ENCODE peak calls at places on chromosome 2, in ten cellular contexts. One of them, this sample, is unnamed.

GRCh38 chr2:225354281-225354774 is 45.2 kb upstream of the NYAP2 start:
- DNase-seq in nephron progenitor cell: peak
- DNase-seq in bronchial epithelial cell: no peak
- DNase-seq in IMR-90: peak
- DNase-seq in dorsolateral prefrontal cortex: no peak
- DNase-seq in Peyer's patch: no peak
- DNase-seq in neural crest cell: peak
- DNase-seq in CD8-positive, alpha-beta T cell: no peak
- DNase-seq in fibroblast of the aortic adventitia: peak
- DNase-seq in cardiac muscle cell: peak
- DNase-seq in this sample: no peak

GRCh38 chr2:79554899-79555298 is 42.0 kb downstream of the CTNNA2 start:
- DNase-seq in nephron progenitor cell: no peak
- DNase-seq in bronchial epithelial cell: no peak
- DNase-seq in CD8-positive, alpha-beta T cell: no peak
- DNase-seq in neural crest cell: no peak
- DNase-seq in fibroblast of the aortic adventitia: no peak
- DNase-seq in cardiac muscle cell: no peak
- DNase-seq in Peyer's patch: no peak
- DNase-seq in dorsolateral prefrontal cortex: no peak
- DNase-seq in IMR-90: no peak
- DNase-seq in this sample: no peak

GRCh38 chr2:33765122-33765521 is 166.0 kb upstream of the FAM98A start:
- DNase-seq in fibroblast of the aortic adventitia: no peak
- DNase-seq in dorsolateral prefrontal cortex: no peak
- DNase-seq in CD8-positive, alpha-beta T cell: no peak
- DNase-seq in IMR-90: no peak
- DNase-seq in neural crest cell: no peak
- DNase-seq in nephron progenitor cell: no peak
- DNase-seq in cardiac muscle cell: peak
- DNase-seq in bronchial epithelial cell: no peak
- DNase-seq in Peyer's patch: no peak
- DNase-seq in this sample: no peak

GRCh38 chr2:218567797-218568189 is 358 bp downstream of the USP37 start:
- DNase-seq in dorsolateral prefrontal cortex: no peak
- DNase-seq in Peyer's patch: no peak
- DNase-seq in neural crest cell: no peak
- DNase-seq in cardiac muscle cell: no peak
- DNase-seq in IMR-90: no peak
- DNase-seq in bronchial epithelial cell: no peak
- DNase-seq in CD8-positive, alpha-beta T cell: no peak
- DNase-seq in nephron progenitor cell: no peak
- DNase-seq in fibroblast of the aortic adventitia: peak
- DNase-seq in this sample: no peak

GRCh38 chr2:157182204-157182709 is 75.2 kb upstream of the GALNT5 start:
- DNase-seq in nephron progenitor cell: no peak
- DNase-seq in fibroblast of the aortic adventitia: no peak
- DNase-seq in bronchial epithelial cell: no peak
- DNase-seq in dorsolateral prefrontal cortex: no peak
- DNase-seq in Peyer's patch: no peak
- DNase-seq in neural crest cell: no peak
- DNase-seq in CD8-positive, alpha-beta T cell: no peak
- DNase-seq in IMR-90: peak
- DNase-seq in cardiac muscle cell: no peak
- DNase-seq in this sample: no peak

GRCh38 chr2:216316743-216317142 is 55.5 kb downstream of the MARCHF4 start:
- DNase-seq in dorsolateral prefrontal cortex: no peak
- DNase-seq in bronchial epithelial cell: peak
- DNase-seq in IMR-90: peak
- DNase-seq in cardiac muscle cell: no peak
- DNase-seq in neural crest cell: no peak
- DNase-seq in Peyer's patch: no peak
- DNase-seq in CD8-positive, alpha-beta T cell: no peak
- DNase-seq in nephron progenitor cell: no peak
- DNase-seq in fibroblast of the aortic adventitia: peak
- DNase-seq in this sample: no peak

GRCh38 chr2:230219419-230220331 is at the start of gene SP110:
- DNase-seq in IMR-90: peak
- DNase-seq in cardiac muscle cell: peak
- DNase-seq in bronchial epithelial cell: peak
- DNase-seq in nephron progenitor cell: peak
- DNase-seq in dorsolateral prefrontal cortex: peak
- DNase-seq in fibroblast of the aortic adventitia: peak
- DNase-seq in Peyer's patch: peak
- DNase-seq in CD8-positive, alpha-beta T cell: peak
- DNase-seq in neural crest cell: peak
- DNase-seq in this sample: peak

GRCh38 chr2:232439758-232440135 is 16.2 kb upstream of the ALPI start:
- DNase-seq in dorsolateral prefrontal cortex: no peak
- DNase-seq in CD8-positive, alpha-beta T cell: no peak
- DNase-seq in cardiac muscle cell: no peak
- DNase-seq in neural crest cell: no peak
- DNase-seq in fibroblast of the aortic adventitia: no peak
- DNase-seq in Peyer's patch: no peak
- DNase-seq in bronchial epithelial cell: no peak
- DNase-seq in IMR-90: no peak
- DNase-seq in nephron progenitor cell: no peak
- DNase-seq in this sample: no peak

GRCh38 chr2:10122500-10123280 is at the start of gene RRM2:
- DNase-seq in CD8-positive, alpha-beta T cell: peak
- DNase-seq in dorsolateral prefrontal cortex: peak
- DNase-seq in fibroblast of the aortic adventitia: peak
- DNase-seq in IMR-90: peak
- DNase-seq in neural crest cell: peak
- DNase-seq in cardiac muscle cell: peak
- DNase-seq in bronchial epithelial cell: peak
- DNase-seq in Peyer's patch: peak
- DNase-seq in nephron progenitor cell: peak
- DNase-seq in this sample: peak

GRCh38 chr2:74314107-74314506 is 29.1 kb downstream of the SLC4A5 start:
- DNase-seq in IMR-90: no peak
- DNase-seq in CD8-positive, alpha-beta T cell: no peak
- DNase-seq in cardiac muscle cell: no peak
- DNase-seq in fibroblast of the aortic adventitia: no peak
- DNase-seq in Peyer's patch: no peak
- DNase-seq in neural crest cell: no peak
- DNase-seq in bronchial epithelial cell: no peak
- DNase-seq in nephron progenitor cell: no peak
- DNase-seq in dorsolateral prefrontal cortex: no peak
- DNase-seq in this sample: no peak

GRCh38 chr2:17646838-17647701 is 106.5 kb downstream of the SMC6 start:
- DNase-seq in neural crest cell: no peak
- DNase-seq in fibroblast of the aortic adventitia: no peak
- DNase-seq in dorsolateral prefrontal cortex: no peak
- DNase-seq in bronchial epithelial cell: no peak
- DNase-seq in Peyer's patch: no peak
- DNase-seq in IMR-90: no peak
- DNase-seq in cardiac muscle cell: no peak
- DNase-seq in CD8-positive, alpha-beta T cell: no peak
- DNase-seq in nephron progenitor cell: no peak
- DNase-seq in this sample: no peak

GRCh38 chr2:22329097-22329716 is 1055.8 kb upstream of the KLHL29 start:
- DNase-seq in neural crest cell: no peak
- DNase-seq in bronchial epithelial cell: no peak
- DNase-seq in CD8-positive, alpha-beta T cell: no peak
- DNase-seq in nephron progenitor cell: no peak
- DNase-seq in fibroblast of the aortic adventitia: no peak
- DNase-seq in dorsolateral prefrontal cortex: peak
- DNase-seq in cardiac muscle cell: no peak
- DNase-seq in Peyer's patch: no peak
- DNase-seq in IMR-90: no peak
- DNase-seq in this sample: no peak

GRCh38 chr2:38239452-38239851 is 137.6 kb downstream of the ATL2 start:
- DNase-seq in bronchial epithelial cell: peak
- DNase-seq in fibroblast of the aortic adventitia: peak
- DNase-seq in dorsolateral prefrontal cortex: no peak
- DNase-seq in nephron progenitor cell: no peak
- DNase-seq in neural crest cell: no peak
- DNase-seq in IMR-90: no peak
- DNase-seq in CD8-positive, alpha-beta T cell: no peak
- DNase-seq in cardiac muscle cell: no peak
- DNase-seq in Peyer's patch: no peak
- DNase-seq in this sample: no peak
- TF ChIP-seq CTCF in bronchial epithelial cell: no peak
- TF ChIP-seq CTCF in fibroblast of the aortic adventitia: no peak
- TF ChIP-seq CTCF in dorsolateral prefrontal cortex: no peak
- TF ChIP-seq CTCF in nephron progenitor cell: no peak
- TF ChIP-seq CTCF in neural crest cell: no peak
- TF ChIP-seq CTCF in IMR-90: no peak
- TF ChIP-seq CTCF in CD8-positive, alpha-beta T cell: no peak
- TF ChIP-seq CTCF in cardiac muscle cell: no peak
- TF ChIP-seq CTCF in Peyer's patch: no peak
- TF ChIP-seq CTCF in this sample: no peak

DNA sequence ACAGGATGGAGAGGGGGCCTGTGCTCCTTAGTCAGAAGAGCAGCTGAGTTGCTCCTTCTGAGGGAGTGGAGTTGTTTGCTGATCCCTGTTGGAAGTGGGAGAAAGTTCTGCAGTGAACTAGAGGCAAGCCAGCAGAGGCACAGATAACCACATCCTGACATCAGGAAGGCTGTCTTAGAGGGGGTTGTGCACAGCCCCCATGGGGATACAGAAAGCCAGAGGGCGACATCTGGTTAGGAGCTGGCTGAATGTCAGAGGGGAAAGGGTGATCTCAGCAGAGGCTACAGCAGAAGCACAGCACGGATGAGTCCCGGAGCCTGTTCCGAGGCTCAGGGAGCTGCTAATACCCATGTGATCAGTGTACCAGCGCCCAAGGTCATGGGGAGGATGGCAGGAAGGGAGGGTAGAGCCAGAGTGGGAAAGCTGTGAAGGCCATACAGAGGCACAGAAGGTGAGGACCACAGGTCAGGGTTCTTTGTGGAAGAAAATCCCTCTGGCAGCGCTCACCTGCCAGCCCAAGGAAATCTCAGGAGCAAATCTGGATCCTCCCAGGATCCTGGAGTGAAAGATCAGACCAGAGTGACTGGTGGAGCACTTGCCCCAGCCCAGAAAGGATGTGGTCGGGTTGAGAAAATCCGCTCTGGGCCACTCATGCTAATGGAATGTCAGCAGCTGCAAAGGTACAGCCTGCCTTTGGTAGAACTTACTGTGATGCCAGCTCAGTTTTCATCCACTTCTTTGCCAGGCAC is 111.8 kb downstream of the STPG4 start:
- DNase-seq in IMR-90: peak
- DNase-seq in cardiac muscle cell: no peak
- DNase-seq in CD8-positive, alpha-beta T cell: no peak
- DNase-seq in neural crest cell: no peak
- DNase-seq in fibroblast of the aortic adventitia: peak
- DNase-seq in dorsolateral prefrontal cortex: no peak
- DNase-seq in Peyer's patch: no peak
- DNase-seq in nephron progenitor cell: no peak
- DNase-seq in bronchial epithelial cell: peak
- DNase-seq in this sample: no peak
- TF ChIP-seq CTCF in IMR-90: no peak
- TF ChIP-seq CTCF in cardiac muscle cell: no peak
- TF ChIP-seq CTCF in CD8-positive, alpha-beta T cell: no peak
- TF ChIP-seq CTCF in neural crest cell: no peak
- TF ChIP-seq CTCF in fibroblast of the aortic adventitia: no peak
- TF ChIP-seq CTCF in dorsolateral prefrontal cortex: peak
- TF ChIP-seq CTCF in Peyer's patch: no peak
- TF ChIP-seq CTCF in nephron progenitor cell: no peak
- TF ChIP-seq CTCF in bronchial epithelial cell: no peak
- TF ChIP-seq CTCF in this sample: no peak

GRCh38 chr2:115194623-115195022 is 752.2 kb downstream of the DPP10 start:
- DNase-seq in dorsolateral prefrontal cortex: no peak
- DNase-seq in CD8-positive, alpha-beta T cell: no peak
- DNase-seq in neural crest cell: no peak
- DNase-seq in nephron progenitor cell: no peak
- DNase-seq in cardiac muscle cell: no peak
- DNase-seq in fibroblast of the aortic adventitia: no peak
- DNase-seq in Peyer's patch: no peak
- DNase-seq in bronchial epithelial cell: no peak
- DNase-seq in IMR-90: no peak
- DNase-seq in this sample: no peak
- TF ChIP-seq CTCF in dorsolateral prefrontal cortex: no peak
- TF ChIP-seq CTCF in CD8-positive, alpha-beta T cell: no peak
- TF ChIP-seq CTCF in neural crest cell: no peak
- TF ChIP-seq CTCF in nephron progenitor cell: no peak
- TF ChIP-seq CTCF in cardiac muscle cell: no peak
- TF ChIP-seq CTCF in fibroblast of the aortic adventitia: no peak
- TF ChIP-seq CTCF in Peyer's patch: no peak
- TF ChIP-seq CTCF in bronchial epithelial cell: no peak
- TF ChIP-seq CTCF in IMR-90: no peak
- TF ChIP-seq CTCF in this sample: no peak

GRCh38 chr2:96264086-96264485 is 1.7 kb downstream of the TMEM127 start:
- DNase-seq in Peyer's patch: no peak
- DNase-seq in CD8-positive, alpha-beta T cell: no peak
- DNase-seq in fibroblast of the aortic adventitia: peak
- DNase-seq in bronchial epithelial cell: no peak
- DNase-seq in IMR-90: peak
- DNase-seq in cardiac muscle cell: no peak
- DNase-seq in dorsolateral prefrontal cortex: no peak
- DNase-seq in nephron progenitor cell: no peak
- DNase-seq in neural crest cell: no peak
- DNase-seq in this sample: no peak

GRCh38 chr2:96265840-96266569 is at the start of the genes CIAO1 and TMEM127:
- DNase-seq in fibroblast of the aortic adventitia: peak
- DNase-seq in IMR-90: peak
- DNase-seq in neural crest cell: peak
- DNase-seq in CD8-positive, alpha-beta T cell: peak
- DNase-seq in bronchial epithelial cell: peak
- DNase-seq in Peyer's patch: peak
- DNase-seq in nephron progenitor cell: peak
- DNase-seq in cardiac muscle cell: peak
- DNase-seq in dorsolateral prefrontal cortex: peak
- DNase-seq in this sample: peak

GRCh38 chr2:96264656-96265348 is 995 bp downstream of the TMEM127 start:
- DNase-seq in Peyer's patch: peak
- DNase-seq in nephron progenitor cell: peak
- DNase-seq in bronchial epithelial cell: no peak
- DNase-seq in cardiac muscle cell: peak
- DNase-seq in dorsolateral prefrontal cortex: no peak
- DNase-seq in fibroblast of the aortic adventitia: peak
- DNase-seq in CD8-positive, alpha-beta T cell: no peak
- DNase-seq in neural crest cell: peak
- DNase-seq in IMR-90: peak
- DNase-seq in this sample: peak

GRCh38 chr2:96265349-96265839 is 403 bp downstream of the TMEM127 start:
- DNase-seq in bronchial epithelial cell: no peak
- DNase-seq in cardiac muscle cell: peak
- DNase-seq in neural crest cell: peak
- DNase-seq in Peyer's patch: peak
- DNase-seq in fibroblast of the aortic adventitia: peak
- DNase-seq in dorsolateral prefrontal cortex: peak
- DNase-seq in CD8-positive, alpha-beta T cell: no peak
- DNase-seq in IMR-90: no peak
- DNase-seq in nephron progenitor cell: peak
- DNase-seq in this sample: no peak

GRCh38 chr2:96267159-96267971 is 1.3 kb downstream of the CIAO1 start:
- DNase-seq in bronchial epithelial cell: no peak
- DNase-seq in dorsolateral prefrontal cortex: no peak
- DNase-seq in CD8-positive, alpha-beta T cell: no peak
- DNase-seq in Peyer's patch: peak
- DNase-seq in IMR-90: peak
- DNase-seq in nephron progenitor cell: peak
- DNase-seq in cardiac muscle cell: peak
- DNase-seq in fibroblast of the aortic adventitia: peak
- DNase-seq in neural crest cell: peak
- DNase-seq in this sample: peak
- TF ChIP-seq CTCF in bronchial epithelial cell: peak
- TF ChIP-seq CTCF in dorsolateral prefrontal cortex: no peak
- TF ChIP-seq CTCF in CD8-positive, alpha-beta T cell: no peak
- TF ChIP-seq CTCF in Peyer's patch: peak
- TF ChIP-seq CTCF in IMR-90: peak
- TF ChIP-seq CTCF in nephron progenitor cell: peak
- TF ChIP-seq CTCF in cardiac muscle cell: peak
- TF ChIP-seq CTCF in fibroblast of the aortic adventitia: peak
- TF ChIP-seq CTCF in neural crest cell: peak
- TF ChIP-seq CTCF in this sample: no peak

GRCh38 chr2:8535398-8535755 is 146.5 kb upstream of the ID2 start:
- DNase-seq in nephron progenitor cell: no peak
- DNase-seq in IMR-90: no peak
- DNase-seq in neural crest cell: no peak
- DNase-seq in CD8-positive, alpha-beta T cell: no peak
- DNase-seq in bronchial epithelial cell: no peak
- DNase-seq in Peyer's patch: no peak
- DNase-seq in fibroblast of the aortic adventitia: no peak
- DNase-seq in dorsolateral prefrontal cortex: no peak
- DNase-seq in cardiac muscle cell: no peak
- DNase-seq in this sample: no peak
- TF ChIP-seq CTCF in nephron progenitor cell: no peak
- TF ChIP-seq CTCF in IMR-90: no peak
- TF ChIP-seq CTCF in neural crest cell: no peak
- TF ChIP-seq CTCF in CD8-positive, alpha-beta T cell: no peak
- TF ChIP-seq CTCF in bronchial epithelial cell: no peak
- TF ChIP-seq CTCF in Peyer's patch: no peak
- TF ChIP-seq CTCF in fibroblast of the aortic adventitia: no peak
- TF ChIP-seq CTCF in dorsolateral prefrontal cortex: no peak
- TF ChIP-seq CTCF in cardiac muscle cell: no peak
- TF ChIP-seq CTCF in this sample: no peak